ENCODE peak calls at places on chromosomes 2 and 18, in four cellular contexts. U is astrocyte of the spinal cord; M is activated T-helper 1 cell treated with Interleukin-2 at 50 U/mL for 16 hours; W is activated naive CD4-positive, alpha-beta T cell treated with anti-CD3 and anti-CD28 coated beads for 36 hours. L is an unnamed sample.

GRCh38 chr2:217102941-217103340 is 243.1 kb upstream of the TNP1 start:
- DNase-seq in W (no peak), M (no peak), U (peak), L (no peak)

GRCh38 chr18:75213610-75214009 is 3.0 kb downstream of the TSHZ1 start:
- DNase-seq in M (no peak), U (peak), W (no peak), L (no peak)

GRCh38 chr2:215920244-215921100 is 92.9 kb downstream of the MREG start:
- DNase-seq in W (peak), M (peak), U (peak), L (peak)

GRCh38 chr2:118309201-118310015 is 221.1 kb downstream of the INSIG2 start:
- DNase-seq in U (no peak), W (no peak), M (no peak), L (no peak)

GRCh38 chr2:230715201-230715600 is 2.6 kb downstream of the CAB39 start:
- DNase-seq in U (peak), M (no peak), W (no peak), L (no peak)

GRCh38 chr18:22210331-22210754 is 41.0 kb downstream of the GATA6 start:
- DNase-seq in M (no peak), W (no peak), U (peak), L (no peak)

GRCh38 chr18:48787523-48788151 is 163.1 kb downstream of the SMAD7 start:
- DNase-seq in W (no peak), M (no peak), U (peak), L (no peak)

GRCh38 chr2:230269715-230270114 is 44.2 kb downstream of the SP140 start:
- DNase-seq in U (no peak), W (peak), M (no peak), L (no peak)

GRCh38 chr18:42446195-42446594 is 491.2 kb downstream of the PIK3C3 start:
- DNase-seq in W (no peak), U (peak), M (no peak), L (no peak)

GRCh38 chr2:204234879-204235278 is 298.3 kb downstream of the ICOS start:
- DNase-seq in U (peak), M (no peak), W (no peak), L (no peak)

GRCh38 chr18:79718878-79719477 is 39.4 kb downstream of the CTDP1 start:
- DNase-seq in W (no peak), U (no peak), M (no peak), L (no peak)

GRCh38 chr18:34659579-34660517 is 50.2 kb upstream of the DTNA start:
- DNase-seq in U (peak), W (peak), M (no peak), L (no peak)

GRCh38 chr18:14978962-14979535 is 231.1 kb downstream of the ANKRD30B start:
- DNase-seq in M (no peak), W (peak), U (peak), L (no peak)

GRCh38 chr18:40215981-40216380 is 1739.1 kb upstream of the PIK3C3 start:
- DNase-seq in M (no peak), W (no peak), U (no peak), L (no peak)

GRCh38 chr2:233297076-233297475 is 10.5 kb upstream of the SAG start:
- DNase-seq in M (no peak), W (no peak), U (no peak), L (no peak)

GRCh38 chr2:71749671-71750101 is 296.3 kb downstream of the DYSF start:
- DNase-seq in U (no peak), M (no peak), W (no peak), L (no peak)

GRCh38 chr2:55500025-55500424 is 19.5 kb upstream of the CFAP36 start:
- DNase-seq in U (peak), M (no peak), W (no peak), L (no peak)

GRCh38 chr2:106030287-106031268 is 163.5 kb downstream of the UXS1 start:
- DNase-seq in M (no peak), U (peak), W (peak), L (no peak)

GRCh38 chr2:71492112-71492511 is 38.8 kb downstream of the DYSF start:
- DNase-seq in U (no peak), M (no peak), W (no peak), L (no peak)

GRCh38 chr2:14677039-14677438 is 44.5 kb downstream of the LRATD1 start:
- DNase-seq in W (no peak), M (no peak), U (no peak), L (no peak)

GRCh38 chr2:98311771-98312545 is 34.3 kb upstream of the CNGA3 start:
- DNase-seq in W (no peak), M (no peak), U (no peak), L (no peak)

GRCh38 chr18:10378688-10379465 is 75.6 kb upstream of the APCDD1 start:
- DNase-seq in M (no peak), U (no peak), W (no peak), L (no peak)

GRCh38 chr2:62923242-62923641 is 127.4 kb upstream of the OTX1 start:
- DNase-seq in M (no peak), W (no peak), U (no peak), L (no peak)

GRCh38 chr2:88099798-88100488 is 27.9 kb downstream of the FABP1 start:
- DNase-seq in M (no peak), U (no peak), W (no peak), L (no peak)

GRCh38 chr2:188835821-188836220 is 138.4 kb upstream of the COL3A1 start:
- DNase-seq in U (no peak), M (no peak), W (no peak), L (no peak)

GRCh38 chr18:2961828-2962227 is 51.1 kb downstream of the LPIN2 start:
- DNase-seq in M (no peak), U (peak), W (peak), L (no peak)

GRCh38 chr2:5285891-5286290 is 406.3 kb upstream of the SOX11 start:
- DNase-seq in M (no peak), U (no peak), W (no peak), L (no peak)

GRCh38 chr18:6920099-6920955 is 190.8 kb downstream of the ARHGAP28 start:
- DNase-seq in W (peak), U (peak), M (no peak), L (no peak)

GRCh38 chr2:35989523-35989922 is 366.1 kb upstream of the CRIM1 start:
- DNase-seq in U (no peak), M (no peak), W (no peak), L (no peak)

GRCh38 chr2:188598551-188598950 is 306.9 kb downstream of the GULP1 start:
- DNase-seq in M (no peak), W (no peak), U (peak), L (no peak)

GRCh38 chr2:231127936-231128335 is 3.1 kb upstream of the HTR2B start:
- DNase-seq in M (no peak), W (no peak), U (no peak), L (no peak)

GRCh38 chr2:224520064-224520463 is 65.1 kb downstream of the CUL3 start:
- DNase-seq in W (peak), U (peak), M (no peak), L (no peak)

GRCh38 chr18:56086176-56086575 is 498.2 kb upstream of the TCF4 start:
- DNase-seq in U (peak), M (no peak), W (no peak), L (no peak)

GRCh38 chr2:237980087-237980486 is 13.3 kb downstream of the UBE2F start:
- DNase-seq in M (no peak), W (no peak), U (no peak), L (no peak)

GRCh38 chr2:56380861-56381260 is 197.1 kb downstream of the CCDC85A start:
- DNase-seq in U (no peak), M (no peak), W (no peak), L (no peak)

GRCh38 chr2:216860738-216861137 is 874 bp upstream of the TNP1 start:
- DNase-seq in M (no peak), W (no peak), U (no peak), L (no peak)

GRCh38 chr2:191030521-191031154 is 16.7 kb upstream of the STAT1 start:
- DNase-seq in W (peak), M (no peak), U (peak), L (no peak)

GRCh38 chr2:193818801-193819499 is 1624.2 kb upstream of the TMEFF2 start:
- DNase-seq in M (no peak), U (no peak), W (no peak), L (no peak)

L was measured in effector CD8-positive, alpha-beta T cell.